ENCODE peak calls at places on chromosomes 12 and 14, in eight cellular contexts. F is kidney tubule cell; W is Kasumi-1; H is activated CD4-positive, alpha-beta T cell treated with anti-CD3 and anti-CD28 coated beads, Interleukin-2, amount 10 ng/mL, durations not matched to agents 7 days and 5 days; Y is activated T-cell treated with anti-CD3 and anti-CD28 coated beads, Interleukin-2, amount 50 U/mL, for 72 hours; K is stimulated activated CD4-positive, alpha-beta T cell treated with anti-CD3 and anti-CD28 coated beads, Interleukin-12 subunit alpha, Interleukin-12 subunit beta, amount 100 ng/mL, for 24 hours; A is pancreas; G is cardiac septum. O is an unnamed sample.

GRCh38 chr14:59463773-59464650 is 1.2 kb downstream of the GPR135 start:
- DNase-seq in G (no peak), Y (peak), K (no peak), W (no peak), A (peak), H (no peak), F (peak), O (no peak)

GRCh38 chr12:121461048-121461447 is 61.1 kb downstream of the RNF34 start:
- DNase-seq in G (no peak), H (no peak), K (no peak), W (no peak), Y (no peak), A (no peak), F (no peak), O (no peak)

GRCh38 chr12:6735448-6736191 is 11.8 kb downstream of the COPS7A start:
- DNase-seq in K (no peak), Y (peak), A (peak), G (peak), H (peak), F (peak), W (no peak), O (peak)

GRCh38 chr14:104872469-104873341 is 7.6 kb downstream of the CEP170B start:
- DNase-seq in A (peak), F (peak), G (no peak), Y (no peak), K (no peak), W (no peak), H (no peak), O (peak)

GRCh38 chr14:74963705-74964271 is 8.4 kb upstream of the PGF start:
- DNase-seq in K (no peak), A (no peak), G (no peak), W (no peak), Y (no peak), H (no peak), F (peak), O (peak)

GRCh38 chr14:72565200-72565599 is 328.7 kb downstream of the DPF3 start:
- DNase-seq in W (no peak), H (no peak), A (no peak), Y (no peak), G (peak), F (no peak), K (no peak), O (no peak)

GRCh38 chr14:105700622-105701288 is 174.4 kb downstream of the TMEM121 start:
- DNase-seq in G (no peak), Y (no peak), H (no peak), A (no peak), K (no peak), W (no peak), F (no peak), O (no peak)

GRCh38 chr14:65070710-65071033 is 31.6 kb downstream of the MAX start:
- DNase-seq in A (no peak), W (no peak), H (no peak), K (no peak), G (no peak), Y (no peak), F (peak), O (peak)

GRCh38 chr12:63822352-63822751 is 22.1 kb upstream of the SRGAP1 start:
- DNase-seq in A (no peak), W (no peak), H (no peak), Y (no peak), F (peak), G (no peak), K (no peak), O (peak)

GRCh38 chr12:64147011-64147671 is 75.0 kb downstream of the KICS2 start:
- DNase-seq in H (no peak), G (no peak), Y (no peak), K (no peak), A (no peak), W (no peak), F (peak), O (peak)